ENCODE peak calls at places on chromosome 14, in ten cellular contexts. One of them, this sample, is unnamed.
A peak's percentile ranks its signal among the peaks of the same experiment; 100 is the strongest.

GRCh38 chr14:21486640-21487087 is 9.7 kb downstream of the TOX4 start:
- DNase-seq in fibroblast of pulmonary artery: peak; percentile 52
- DNase-seq in fibroblast of mammary gland: peak; percentile 57
- DNase-seq in hepatocyte: no peak
- DNase-seq in uterus: no peak
- DNase-seq in neural progenitor cell: no peak
- DNase-seq in GM12878: no peak
- DNase-seq in neural crest cell: no peak
- DNase-seq in pancreas: no peak
- DNase-seq in ovary: no peak
- DNase-seq in this sample: no peak

GRCh38 chr14:69726761-69727511 is 40.0 kb upstream of the SRSF5 start:
- DNase-seq in ovary: peak; percentile 91
- DNase-seq in fibroblast of pulmonary artery: peak; percentile 82
- DNase-seq in uterus: peak; percentile 77
- DNase-seq in fibroblast of mammary gland: peak; percentile 60
- DNase-seq in pancreas: peak; percentile 79
- DNase-seq in GM12878: peak; percentile 19
- DNase-seq in hepatocyte: peak; percentile 86
- DNase-seq in neural progenitor cell: peak; percentile 84
- DNase-seq in neural crest cell: peak; percentile 92
- DNase-seq in this sample: peak; percentile 88

GRCh38 chr14:101064121-101064661 is 160.7 kb upstream of the RTL1 start:
- DNase-seq in hepatocyte: no peak
- DNase-seq in neural crest cell: no peak
- DNase-seq in neural progenitor cell: no peak
- DNase-seq in fibroblast of mammary gland: no peak
- DNase-seq in ovary: no peak
- DNase-seq in GM12878: no peak
- DNase-seq in fibroblast of pulmonary artery: no peak
- DNase-seq in uterus: no peak
- DNase-seq in pancreas: peak; percentile 6
- DNase-seq in this sample: no peak

GRCh38 chr14:46717211-46717610 is 65.6 kb upstream of the RPL10L start:
- DNase-seq in neural progenitor cell: no peak
- DNase-seq in neural crest cell: no peak
- DNase-seq in fibroblast of pulmonary artery: no peak
- DNase-seq in ovary: no peak
- DNase-seq in pancreas: no peak
- DNase-seq in fibroblast of mammary gland: no peak
- DNase-seq in uterus: no peak
- DNase-seq in hepatocyte: no peak
- DNase-seq in GM12878: no peak
- DNase-seq in this sample: no peak

GRCh38 chr14:91575469-91576208 is 65.5 kb upstream of the PPP4R3A start:
- DNase-seq in uterus: no peak
- DNase-seq in fibroblast of mammary gland: no peak
- DNase-seq in neural crest cell: no peak
- DNase-seq in GM12878: no peak
- DNase-seq in hepatocyte: no peak
- DNase-seq in pancreas: no peak
- DNase-seq in neural progenitor cell: peak; percentile 52
- DNase-seq in fibroblast of pulmonary artery: no peak
- DNase-seq in ovary: no peak
- DNase-seq in this sample: no peak

GRCh38 chr14:20415723-20416622 is 2.7 kb upstream of the TEP1 start:
- DNase-seq in fibroblast of mammary gland: peak; percentile 65
- DNase-seq in uterus: peak; percentile 22
- DNase-seq in ovary: no peak
- DNase-seq in neural progenitor cell: peak; percentile 58
- DNase-seq in fibroblast of pulmonary artery: peak; percentile 75
- DNase-seq in GM12878: peak; percentile 49
- DNase-seq in pancreas: no peak
- DNase-seq in neural crest cell: peak; percentile 17
- DNase-seq in hepatocyte: peak; percentile 58
- DNase-seq in this sample: peak; percentile 59

GRCh38 chr14:79581912-79582576 is 629.3 kb downstream of the DIO2 start:
- DNase-seq in GM12878: no peak
- DNase-seq in hepatocyte: no peak
- DNase-seq in pancreas: no peak
- DNase-seq in fibroblast of mammary gland: peak; percentile 28
- DNase-seq in neural crest cell: no peak
- DNase-seq in fibroblast of pulmonary artery: peak; percentile 33
- DNase-seq in ovary: no peak
- DNase-seq in neural progenitor cell: no peak
- DNase-seq in uterus: no peak
- DNase-seq in this sample: no peak

GRCh38 chr14:83664389-83664788 is 1865.6 kb upstream of the FLRT2 start:
- DNase-seq in neural progenitor cell: no peak
- DNase-seq in hepatocyte: no peak
- DNase-seq in ovary: no peak
- DNase-seq in fibroblast of pulmonary artery: no peak
- DNase-seq in GM12878: no peak
- DNase-seq in neural crest cell: no peak
- DNase-seq in uterus: no peak
- DNase-seq in fibroblast of mammary gland: no peak
- DNase-seq in pancreas: no peak
- DNase-seq in this sample: no peak

GRCh38 chr14:21699551-21699950 is 25.9 kb upstream of the OR4E1 start:
- DNase-seq in neural progenitor cell: no peak
- DNase-seq in pancreas: no peak
- DNase-seq in fibroblast of pulmonary artery: no peak
- DNase-seq in ovary: no peak
- DNase-seq in uterus: no peak
- DNase-seq in hepatocyte: no peak
- DNase-seq in fibroblast of mammary gland: no peak
- DNase-seq in neural crest cell: no peak
- DNase-seq in GM12878: no peak
- DNase-seq in this sample: no peak

GRCh38 chr14:37591941-37592287 is 3.1 kb downstream of the FOXA1 start:
- DNase-seq in ovary: no peak
- DNase-seq in fibroblast of mammary gland: no peak
- DNase-seq in uterus: no peak
- DNase-seq in GM12878: no peak
- DNase-seq in neural crest cell: no peak
- DNase-seq in fibroblast of pulmonary artery: no peak
- DNase-seq in hepatocyte: peak; percentile 41
- DNase-seq in neural progenitor cell: peak; percentile 45
- DNase-seq in pancreas: peak; percentile 22
- DNase-seq in this sample: no peak

GRCh38 chr14:55123101-55123500 is 6.0 kb upstream of the LGALS3 start:
- DNase-seq in hepatocyte: peak; percentile 82
- DNase-seq in pancreas: no peak
- DNase-seq in neural crest cell: no peak
- DNase-seq in fibroblast of pulmonary artery: peak; percentile 95
- DNase-seq in uterus: peak; percentile 56
- DNase-seq in fibroblast of mammary gland: peak; percentile 95
- DNase-seq in neural progenitor cell: no peak
- DNase-seq in GM12878: no peak
- DNase-seq in ovary: peak; percentile 51
- DNase-seq in this sample: no peak

GRCh38 chr14:75636100-75636692 is 24.5 kb downstream of the ERG28 start:
- DNase-seq in neural crest cell: no peak
- DNase-seq in pancreas: no peak
- DNase-seq in fibroblast of mammary gland: peak; percentile 55
- DNase-seq in GM12878: no peak
- DNase-seq in ovary: no peak
- DNase-seq in fibroblast of pulmonary artery: peak; percentile 48
- DNase-seq in uterus: no peak
- DNase-seq in neural progenitor cell: peak; percentile 43
- DNase-seq in hepatocyte: no peak
- DNase-seq in this sample: no peak

GRCh38 chr14:92655802-92656201 is 92.6 kb downstream of the LGMN start:
- DNase-seq in pancreas: no peak
- DNase-seq in uterus: no peak
- DNase-seq in fibroblast of pulmonary artery: no peak
- DNase-seq in ovary: no peak
- DNase-seq in hepatocyte: no peak
- DNase-seq in fibroblast of mammary gland: peak; percentile 71
- DNase-seq in neural progenitor cell: no peak
- DNase-seq in neural crest cell: no peak
- DNase-seq in GM12878: no peak
- DNase-seq in this sample: no peak

GRCh38 chr14:92655372-92655771 is 93.1 kb downstream of the LGMN start:
- DNase-seq in fibroblast of pulmonary artery: no peak
- DNase-seq in uterus: no peak
- DNase-seq in ovary: no peak
- DNase-seq in neural crest cell: no peak
- DNase-seq in GM12878: no peak
- DNase-seq in pancreas: no peak
- DNase-seq in hepatocyte: no peak
- DNase-seq in fibroblast of mammary gland: no peak
- DNase-seq in neural progenitor cell: no peak
- DNase-seq in this sample: no peak

GRCh38 chr14:92658160-92658559 is 90.3 kb downstream of the LGMN start:
- DNase-seq in fibroblast of mammary gland: no peak
- DNase-seq in hepatocyte: no peak
- DNase-seq in fibroblast of pulmonary artery: no peak
- DNase-seq in GM12878: no peak
- DNase-seq in ovary: no peak
- DNase-seq in pancreas: no peak
- DNase-seq in uterus: no peak
- DNase-seq in neural crest cell: no peak
- DNase-seq in neural progenitor cell: no peak
- DNase-seq in this sample: no peak

GRCh38 chr14:92657457-92658142 is 90.8 kb downstream of the LGMN start:
- DNase-seq in ovary: no peak
- DNase-seq in fibroblast of mammary gland: no peak
- DNase-seq in uterus: no peak
- DNase-seq in neural progenitor cell: no peak
- DNase-seq in fibroblast of pulmonary artery: no peak
- DNase-seq in pancreas: no peak
- DNase-seq in hepatocyte: no peak
- DNase-seq in neural crest cell: no peak
- DNase-seq in GM12878: no peak
- DNase-seq in this sample: no peak

GRCh38 chr14:92656306-92656705 is 92.1 kb downstream of the LGMN start:
- DNase-seq in ovary: no peak
- DNase-seq in uterus: no peak
- DNase-seq in pancreas: no peak
- DNase-seq in hepatocyte: no peak
- DNase-seq in fibroblast of mammary gland: no peak
- DNase-seq in neural crest cell: no peak
- DNase-seq in neural progenitor cell: no peak
- DNase-seq in GM12878: no peak
- DNase-seq in fibroblast of pulmonary artery: no peak
- DNase-seq in this sample: no peak
- TF ChIP-seq CTCF in ovary: no peak
- TF ChIP-seq CTCF in uterus: no peak
- TF ChIP-seq CTCF in pancreas: no peak
- TF ChIP-seq CTCF in hepatocyte: no peak
- TF ChIP-seq CTCF in fibroblast of mammary gland: peak; percentile 18
- TF ChIP-seq CTCF in neural crest cell: no peak
- TF ChIP-seq CTCF in neural progenitor cell: peak; percentile 7
- TF ChIP-seq CTCF in GM12878: peak; percentile 17
- TF ChIP-seq CTCF in fibroblast of pulmonary artery: peak; percentile 12
- TF ChIP-seq CTCF in this sample: no peak

DNA sequence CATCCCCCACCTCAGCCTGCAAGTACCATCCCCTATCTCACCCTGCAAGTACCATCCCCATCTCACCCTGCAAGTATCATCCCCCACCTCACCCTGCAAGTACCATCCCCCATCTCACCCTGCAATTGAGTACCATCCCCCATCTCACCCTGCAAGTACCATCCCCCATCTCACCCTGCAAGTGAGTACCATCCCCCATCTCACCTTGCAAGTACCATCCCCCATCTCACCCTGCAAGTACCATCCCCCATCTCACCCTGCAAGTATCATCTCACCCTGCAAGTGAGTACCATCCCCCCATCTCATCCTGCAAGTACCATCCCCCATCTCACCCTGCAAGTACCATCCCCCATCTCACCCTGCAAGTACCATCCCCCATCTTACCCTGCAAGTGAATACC is 45.0 kb downstream of the ZC3H14 start:
- DNase-seq in neural crest cell: no peak
- DNase-seq in ovary: no peak
- DNase-seq in GM12878: no peak
- DNase-seq in hepatocyte: no peak
- DNase-seq in fibroblast of mammary gland: no peak
- DNase-seq in fibroblast of pulmonary artery: no peak
- DNase-seq in neural progenitor cell: no peak
- DNase-seq in pancreas: no peak
- DNase-seq in uterus: no peak
- DNase-seq in this sample: no peak
- TF ChIP-seq CTCF in neural crest cell: no peak
- TF ChIP-seq CTCF in ovary: no peak
- TF ChIP-seq CTCF in GM12878: no peak
- TF ChIP-seq CTCF in hepatocyte: no peak
- TF ChIP-seq CTCF in fibroblast of mammary gland: no peak
- TF ChIP-seq CTCF in fibroblast of pulmonary artery: no peak
- TF ChIP-seq CTCF in neural progenitor cell: no peak
- TF ChIP-seq CTCF in pancreas: no peak
- TF ChIP-seq CTCF in uterus: no peak
- TF ChIP-seq CTCF in this sample: no peak

DNA sequence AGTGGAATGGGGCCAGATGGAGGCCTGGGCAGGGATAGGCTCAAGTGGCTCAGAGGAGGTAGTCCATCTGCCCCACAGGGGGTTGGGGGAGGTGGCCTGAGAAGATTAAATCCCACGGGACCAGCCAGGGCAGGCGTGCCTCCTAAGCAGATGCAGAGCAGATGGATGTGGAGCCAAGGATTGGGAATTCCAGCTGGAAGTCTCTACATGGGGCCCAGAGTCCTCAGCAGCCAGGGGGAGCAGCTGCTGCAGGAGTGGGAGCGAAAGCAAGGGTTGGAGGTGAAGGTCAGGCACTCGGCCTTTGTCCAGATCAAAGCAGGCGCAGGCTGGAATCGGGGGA is 42.4 kb upstream of the VRK1 start:
- DNase-seq in GM12878: no peak
- DNase-seq in hepatocyte: no peak
- DNase-seq in ovary: no peak
- DNase-seq in neural progenitor cell: peak; percentile 81
- DNase-seq in pancreas: no peak
- DNase-seq in uterus: no peak
- DNase-seq in fibroblast of mammary gland: peak; percentile 12
- DNase-seq in fibroblast of pulmonary artery: no peak
- DNase-seq in neural crest cell: no peak
- DNase-seq in this sample: no peak
- TF ChIP-seq CTCF in GM12878: no peak
- TF ChIP-seq CTCF in hepatocyte: no peak
- TF ChIP-seq CTCF in ovary: no peak
- TF ChIP-seq CTCF in neural progenitor cell: peak; percentile 23
- TF ChIP-seq CTCF in pancreas: no peak
- TF ChIP-seq CTCF in uterus: no peak
- TF ChIP-seq CTCF in fibroblast of mammary gland: no peak
- TF ChIP-seq CTCF in fibroblast of pulmonary artery: no peak
- TF ChIP-seq CTCF in neural crest cell: no peak
- TF ChIP-seq CTCF in this sample: no peak

GRCh38 chr14:76942288-76942778 is 86.2 kb downstream of the IRF2BPL start:
- DNase-seq in GM12878: peak; percentile 72
- DNase-seq in neural progenitor cell: no peak
- DNase-seq in fibroblast of pulmonary artery: no peak
- DNase-seq in pancreas: no peak
- DNase-seq in ovary: no peak
- DNase-seq in hepatocyte: no peak
- DNase-seq in uterus: no peak
- DNase-seq in neural crest cell: no peak
- DNase-seq in fibroblast of mammary gland: no peak
- DNase-seq in this sample: no peak
- TF ChIP-seq CTCF in GM12878: no peak
- TF ChIP-seq CTCF in neural progenitor cell: no peak
- TF ChIP-seq CTCF in fibroblast of pulmonary artery: no peak
- TF ChIP-seq CTCF in pancreas: no peak
- TF ChIP-seq CTCF in ovary: no peak
- TF ChIP-seq CTCF in hepatocyte: no peak
- TF ChIP-seq CTCF in uterus: no peak
- TF ChIP-seq CTCF in neural crest cell: no peak
- TF ChIP-seq CTCF in fibroblast of mammary gland: no peak
- TF ChIP-seq CTCF in this sample: no peak

GRCh38 chr14:71403673-71404072 is 496.4 kb downstream of the PCNX1 start:
- DNase-seq in uterus: no peak
- DNase-seq in pancreas: no peak
- DNase-seq in fibroblast of pulmonary artery: peak; percentile 54
- DNase-seq in neural crest cell: no peak
- DNase-seq in ovary: no peak
- DNase-seq in GM12878: peak; percentile 42
- DNase-seq in hepatocyte: no peak
- DNase-seq in neural progenitor cell: no peak
- DNase-seq in fibroblast of mammary gland: peak; percentile 40
- DNase-seq in this sample: peak; percentile 38
- TF ChIP-seq CTCF in uterus: no peak
- TF ChIP-seq CTCF in pancreas: no peak
- TF ChIP-seq CTCF in fibroblast of pulmonary artery: peak; percentile 11
- TF ChIP-seq CTCF in neural crest cell: peak; percentile 41
- TF ChIP-seq CTCF in ovary: no peak
- TF ChIP-seq CTCF in GM12878: peak; percentile 22
- TF ChIP-seq CTCF in hepatocyte: no peak
- TF ChIP-seq CTCF in neural progenitor cell: no peak
- TF ChIP-seq CTCF in fibroblast of mammary gland: peak; percentile 13
- TF ChIP-seq CTCF in this sample: peak; percentile 10